ENCODE peak calls at places on chromosomes 7 and 10, in nine cellular contexts. E is GM13977; D is GM23338; F is fibroblast of lung; Q is activated B cell treated with CpG ODN at 0.5 μM for 24 hours; H is stimulated activated CD4-positive, alpha-beta T cell treated with anti-CD3 and anti-CD28 coated beads, TNF-alpha, amount 100 ng/mL, for 48 hours; X is kidney tubule cell; A is non-pigmented ciliary epithelial cell; B is right cardiac atrium. L is an unnamed sample.

GRCh38 chr10:119025336-119025735 is 4.2 kb upstream of the NANOS1 start:
- DNase-seq in E (no peak), D (no peak), F (peak), Q (no peak), H (no peak), X (peak), A (no peak), B (peak), L (no peak)

GRCh38 chr7:2379821-2380450 is 23.5 kb upstream of the CHST12 start:
- DNase-seq in E (no peak), D (no peak), F (no peak), Q (no peak), H (no peak), X (no peak), A (no peak), B (peak), L (no peak)

GRCh38 chr10:74824184-74825032 is 2.0 kb upstream of the KAT6B start:
- DNase-seq in E (peak), D (peak), F (peak), Q (no peak), H (no peak), X (no peak), A (no peak), B (peak), L (no peak)

GRCh38 chr10:61898435-61898778 is 3.1 kb upstream of the ARID5B start:
- DNase-seq in E (no peak), D (no peak), F (no peak), Q (no peak), H (no peak), X (no peak), A (no peak), B (no peak), L (peak)

GRCh38 chr10:87092356-87092860 is 2.2 kb downstream of the GLUD1 start:
- DNase-seq in E (no peak), D (peak), F (peak), Q (no peak), H (no peak), X (peak), A (no peak), B (no peak), L (no peak)

GRCh38 chr7:35248576-35249536 is 5.0 kb downstream of the TBX20 start:
- DNase-seq in E (no peak), D (peak), F (no peak), Q (no peak), H (no peak), X (no peak), A (no peak), B (peak), L (no peak)

GRCh38 chr10:124928084-124928483 is 13.8 kb upstream of the ZRANB1 start:
- DNase-seq in E (no peak), D (no peak), F (no peak), Q (no peak), H (no peak), X (no peak), A (no peak), B (no peak), L (no peak)

GRCh38 chr7:777679-778078 is 50.6 kb upstream of the PRKAR1B start:
- DNase-seq in E (no peak), D (no peak), F (no peak), Q (no peak), H (no peak), X (no peak), A (no peak), B (peak), L (no peak)

GRCh38 chr7:50446542-50446960 is 3.6 kb downstream of the FIGNL1 start:
- DNase-seq in E (no peak), D (no peak), F (peak), Q (no peak), H (no peak), X (peak), A (peak), B (no peak), L (no peak)

GRCh38 chr10:54002077-54002476 is 799.0 kb downstream of the PCDH15 start:
- DNase-seq in E (no peak), D (no peak), F (no peak), Q (no peak), H (no peak), X (no peak), A (no peak), B (no peak), L (no peak)

GRCh38 chr10:131660427-131660826 is 240.4 kb upstream of the PPP2R2D start:
- DNase-seq in E (no peak), D (no peak), F (no peak), Q (no peak), H (no peak), X (no peak), A (no peak), B (no peak), L (no peak)

GRCh38 chr7:135234727-135235126 is 1.1 kb downstream of the STRA8 start:
- DNase-seq in E (no peak), D (no peak), F (no peak), Q (no peak), H (no peak), X (no peak), A (no peak), B (no peak), L (no peak)

GRCh38 chr7:36884863-36885262 is 160.6 kb upstream of the AOAH start:
- DNase-seq in E (no peak), D (no peak), F (no peak), Q (no peak), H (no peak), X (no peak), A (no peak), B (no peak), L (no peak)

GRCh38 chr10:89793649-89794254 is 92.4 kb downstream of the KIF20B start:
- DNase-seq in E (peak), D (peak), F (peak), Q (no peak), H (peak), X (peak), A (peak), B (no peak), L (peak)

GRCh38 chr10:98041352-98042043 is 11.1 kb upstream of the CRTAC1 start:
- DNase-seq in E (peak), D (peak), F (peak), Q (no peak), H (peak), X (peak), A (peak), B (peak), L (peak)

GRCh38 chr10:73773152-73773879 is 8.5 kb upstream of the CHCHD1 start:
- DNase-seq in E (no peak), D (no peak), F (no peak), Q (no peak), H (no peak), X (peak), A (no peak), B (peak), L (peak)

GRCh38 chr10:112919721-112920120 is 30.3 kb upstream of the TCF7L2 start:
- DNase-seq in E (no peak), D (no peak), F (peak), Q (no peak), H (no peak), X (peak), A (peak), B (no peak), L (no peak)

GRCh38 chr10:119509909-119510451 is 32.5 kb downstream of the RGS10 start:
- DNase-seq in E (no peak), D (no peak), F (peak), Q (no peak), H (no peak), X (no peak), A (no peak), B (peak), L (no peak)

GRCh38 chr7:148893071-148893470 is 9.0 kb upstream of the EZH2 start:
- DNase-seq in E (no peak), D (no peak), F (no peak), Q (no peak), H (no peak), X (no peak), A (no peak), B (no peak), L (no peak)

GRCh38 chr10:13182424-13182823 is 21.1 kb downstream of the MCM10 start:
- DNase-seq in E (no peak), D (no peak), F (no peak), Q (no peak), H (no peak), X (no peak), A (no peak), B (no peak), L (no peak)

GRCh38 chr7:42014625-42015412 is 222.2 kb downstream of the GLI3 start:
- DNase-seq in E (peak), D (peak), F (peak), Q (no peak), H (peak), X (peak), A (no peak), B (peak), L (peak)

GRCh38 chr10:88670497-88670896 is 6.3 kb downstream of the LIPF start:
- DNase-seq in E (peak), D (no peak), F (no peak), Q (no peak), H (no peak), X (peak), A (no peak), B (no peak), L (no peak)

GRCh38 chr10:13184726-13185514 is 23.6 kb downstream of the MCM10 start:
- DNase-seq in E (no peak), D (no peak), F (no peak), Q (no peak), H (no peak), X (no peak), A (no peak), B (no peak), L (no peak)

L was measured in A673.